ENCODE peak calls at places on chromosomes 11 and 22, in four cellular contexts. T, K, U and G are unnamed samples.
A peak's percentile ranks its signal among the peaks of the same experiment; 100 is the strongest.

GRCh38 chr11:113628912-113629311 is 77.2 kb downstream of the TMPRSS5 start:
- DNase-seq in T (no peak), K (no peak), U (no peak), G (no peak)

GRCh38 chr22:44154431-44154942 is 26.2 kb upstream of the PARVG start:
- DNase-seq in U (no peak), T (no peak), K (no peak), G (no peak)

GRCh38 chr22:48503035-48503625 is 1324.5 kb downstream of the BRD1 start:
- DNase-seq in T (no peak), U (no peak), K (no peak), G (no peak)

GRCh38 chr11:47992959-47993820 is 12.8 kb downstream of the PTPRJ start:
- DNase-seq in T (peak; percentile 59), U (no peak), K (peak; percentile 71), G (peak; percentile 90)

GRCh38 chr22:44532466-44533025 is 34.5 kb upstream of the RTL6 start:
- DNase-seq in T (peak; percentile 7), U (no peak), K (no peak), G (no peak)

GRCh38 chr11:59614277-59615131 is 1.1 kb downstream of the OSBP start:
- DNase-seq in K (no peak), U (no peak), T (peak; percentile 38), G (peak; percentile 71)

GRCh38 chr11:86940122-86940777 is 14.9 kb downstream of the FZD4 start:
- DNase-seq in K (no peak), T (peak; percentile 76), U (no peak), G (no peak)

GRCh38 chr11:20336056-20336455 is 27.5 kb upstream of the HTATIP2 start:
- DNase-seq in T (no peak), U (no peak), K (no peak), G (no peak)

GRCh38 chr11:64401775-64402174 is 42.8 kb downstream of the RPS6KA4 start:
- DNase-seq in U (no peak), T (no peak), K (no peak), G (no peak)

GRCh38 chr22:48137640-48138039 is 1375.2 kb downstream of the TBC1D22A start:
- DNase-seq in T (no peak), K (no peak), U (no peak), G (no peak)

GRCh38 chr11:80417681-80418080 is 976.9 kb upstream of the TENM4 start:
- DNase-seq in U (no peak), K (no peak), T (peak; percentile 47), G (no peak)

GRCh38 chr11:64629796-64630562 is 39.0 kb downstream of the SLC22A12 start:
- DNase-seq in K (no peak), T (no peak), U (no peak), G (no peak)

GRCh38 chr22:39643311-39644083 is 72.9 kb downstream of the CACNA1I start:
- DNase-seq in K (no peak), U (no peak), T (no peak), G (no peak)

GRCh38 chr11:134655189-134655937 is 243.3 kb upstream of the B3GAT1 start:
- DNase-seq in T (no peak), K (no peak), U (no peak), G (no peak)

GRCh38 chr22:24432059-24432853 is 4.9 kb downstream of the ADORA2A start:
- DNase-seq in T (no peak), K (peak; percentile 69), U (no peak), G (peak; percentile 77)

GRCh38 chr11:93031386-93031785 is 61.9 kb downstream of the MTNR1B start:
- DNase-seq in T (no peak), U (no peak), K (no peak), G (no peak)

GRCh38 chr11:69511358-69512015 is 30.0 kb downstream of the LINC01488 start:
- DNase-seq in T (no peak), K (peak; percentile 53), U (no peak), G (no peak)

GRCh38 chr11:16800382-16800781 is 61.9 kb downstream of the C11orf58 start:
- DNase-seq in K (no peak), U (no peak), T (no peak), G (no peak)

GRCh38 chr11:77084581-77085191 is 17.9 kb downstream of the CAPN5 start:
- DNase-seq in T (no peak), U (no peak), K (no peak), G (no peak)

GRCh38 chr11:8382436-8383053 is 118.9 kb upstream of the LMO1 start:
- DNase-seq in K (peak; percentile 80), U (no peak), T (peak; percentile 24), G (no peak)

GRCh38 chr11:17719940-17720795 is 797 bp downstream of the MYOD1 start:
- DNase-seq in T (no peak), U (no peak), K (peak; percentile 16), G (peak; percentile 7)

GRCh38 chr11:92302766-92303165 is 78.1 kb downstream of the FAT3 start:
- DNase-seq in U (no peak), K (peak; percentile 20), T (no peak), G (no peak)

GRCh38 chr11:125494033-125494364 is 2.1 kb downstream of the FEZ1 start:
- DNase-seq in U (no peak), K (no peak), T (no peak), G (peak; percentile 10)

GRCh38 chr11:73439002-73439843 is 63.0 kb downstream of the RELT start:
- DNase-seq in U (no peak), K (peak; percentile 28), T (no peak), G (no peak)

GRCh38 chr11:12235549-12235944 is 125.2 kb downstream of the MICAL2 start:
- DNase-seq in T (no peak), K (no peak), U (no peak), G (peak; percentile 23)

GRCh38 chr11:125233116-125233515 is 68.6 kb downstream of the PKNOX2 start:
- DNase-seq in T (no peak), U (no peak), K (no peak), G (no peak)

GRCh38 chr11:128367573-128367972 is 219.8 kb downstream of the ETS1 start:
- DNase-seq in U (no peak), T (no peak), K (no peak), G (no peak)

GRCh38 chr22:44880588-44881245 is 128.3 kb downstream of the ARHGAP8 start:
- DNase-seq in U (no peak), T (no peak), K (no peak), G (no peak)

GRCh38 chr11:71946144-71946571 is 17.3 kb downstream of the RNF121 start:
- DNase-seq in U (no peak), T (peak; percentile 76), K (no peak), G (peak; percentile 76)